ENCODE peak calls at places on chromosome 7, in ten cellular contexts. Y is HEK293T, T is Calu3, S is SW 1271, V is RWPE1, U is midbrain, F is IMR-90, K is psoas muscle, O is AG08395, H is mesenchymal stem cell. C is an unnamed sample.

GRCh38 chr7:76269895-76270294 is 32.6 kb upstream of the HSPB1 start:
- DNase-seq in K (no peak), H (no peak), T (no peak), V (no peak), F (no peak), S (no peak), Y (no peak), U (no peak), O (no peak), C (no peak)

GRCh38 chr7:112945046-112945445 is 141.6 kb downstream of the GPR85 start:
- DNase-seq in H (no peak), O (no peak), F (peak; percentile 9), U (no peak), V (no peak), T (no peak), S (no peak), K (no peak), Y (no peak), C (no peak)

GRCh38 chr7:99083068-99083651 is 60.7 kb downstream of the SMURF1 start:
- DNase-seq in H (peak; percentile 51), Y (no peak), O (no peak), S (no peak), K (no peak), U (no peak), T (no peak), F (peak; percentile 26), V (no peak), C (no peak)

GRCh38 chr7:21066221-21066620 is 279.5 kb upstream of the SP8 start:
- DNase-seq in Y (no peak), S (no peak), K (no peak), O (no peak), H (no peak), V (no peak), T (no peak), U (no peak), F (no peak), C (no peak)

GRCh38 chr7:51369746-51370145 is 53.1 kb upstream of the COBL start:
- DNase-seq in V (no peak), S (no peak), O (no peak), U (no peak), K (no peak), H (no peak), T (peak; percentile 56), F (no peak), Y (no peak), C (peak; percentile 4)

GRCh38 chr7:1853619-1854520 is 183.8 kb downstream of the ELFN1 start:
- DNase-seq in U (no peak), F (no peak), V (no peak), Y (no peak), O (no peak), T (no peak), S (no peak), K (peak; percentile 2), H (no peak), C (no peak)

GRCh38 chr7:96838481-96838880 is 128.8 kb upstream of the SEM1 start:
- DNase-seq in Y (no peak), H (no peak), K (no peak), U (no peak), T (no peak), S (no peak), F (no peak), O (no peak), V (no peak), C (no peak)

GRCh38 chr7:36405409-36405803 is 15.7 kb downstream of the ANLN start:
- DNase-seq in O (no peak), H (no peak), S (no peak), V (no peak), K (no peak), Y (no peak), F (no peak), T (no peak), U (no peak), C (no peak)

GRCh38 chr7:78279035-78279434 is 480.5 kb downstream of the PHTF2 start:
- DNase-seq in S (peak; percentile 14), O (peak; percentile 86), U (no peak), V (peak; percentile 42), H (peak; percentile 69), F (peak; percentile 91), K (no peak), Y (no peak), T (no peak), C (no peak)

C was measured in neural crest cell.